ENCODE peak calls at places on chromosome 6, in eight cellular contexts. P is adrenal gland; S is ascending aorta; K is breast epithelium; U is cardiac muscle cell; V is pancreas; O is Peyer's patch; T is CD8-positive, alpha-beta memory T cell. Z is an unnamed sample.
A peak's percentile ranks its signal among the peaks of the same experiment; 100 is the strongest.

GRCh38 chr6:11536795-11537194 is 754 bp upstream of the TMEM170B start:
- DNase-seq in S (no peak), O (peak; percentile 47), U (no peak), T (no peak), K (no peak), P (peak; percentile 38), V (no peak), Z (peak; percentile 10)

GRCh38 chr6:10421508-10422281 is 6.8 kb upstream of the TFAP2A start:
- DNase-seq in V (no peak), U (no peak), K (no peak), S (no peak), O (no peak), T (no peak), P (no peak), Z (no peak)

GRCh38 chr6:42125663-42126062 is 16.8 kb downstream of the C6orf132 start:
- DNase-seq in T (no peak), K (no peak), U (no peak), O (no peak), P (no peak), S (no peak), V (no peak), Z (no peak)

GRCh38 chr6:131167773-131168172 is 32.5 kb downstream of the AKAP7 start:
- DNase-seq in T (no peak), U (peak; percentile 30), P (no peak), O (no peak), K (no peak), S (no peak), V (no peak), Z (no peak)

GRCh38 chr6:80638222-80639055 is 532.0 kb downstream of the BCKDHB start:
- DNase-seq in S (peak; percentile 31), V (peak; percentile 46), P (peak; percentile 60), O (peak; percentile 78), T (peak; percentile 4), K (peak; percentile 63), U (peak; percentile 90), Z (peak; percentile 84)

GRCh38 chr6:107488174-107488874 is 1.6 kb upstream of the SOBP start:
- DNase-seq in V (no peak), U (peak; percentile 11), T (no peak), S (no peak), P (no peak), O (no peak), K (no peak), Z (no peak)

GRCh38 chr6:168133186-168133585 is 54.2 kb upstream of the FRMD1 start:
- DNase-seq in T (no peak), U (peak; percentile 78), O (peak; percentile 43), S (no peak), K (peak; percentile 15), P (no peak), V (no peak), Z (no peak)

GRCh38 chr6:55014321-55015088 is 159.8 kb upstream of the HCRTR2 start:
- DNase-seq in T (no peak), P (no peak), U (no peak), S (no peak), O (no peak), V (no peak), K (no peak), Z (no peak)

GRCh38 chr6:88135578-88136114 is 30.5 kb downstream of the CNR1 start:
- DNase-seq in U (no peak), S (no peak), V (no peak), O (no peak), T (no peak), K (no peak), P (no peak), Z (no peak)

GRCh38 chr6:133590814-133591213 is 298.1 kb upstream of the TCF21 start:
- DNase-seq in P (no peak), O (no peak), K (no peak), V (no peak), T (no peak), S (no peak), U (no peak), Z (no peak)

GRCh38 chr6:27145731-27146455 is 101.6 kb upstream of the PRSS16 start:
- DNase-seq in O (peak; percentile 92), S (peak; percentile 43), K (peak; percentile 86), U (peak; percentile 94), P (peak; percentile 85), T (peak; percentile 70), V (peak; percentile 78), Z (peak; percentile 92)

GRCh38 chr6:56518995-56519767 is 123.5 kb downstream of the DST start:
- DNase-seq in T (no peak), K (no peak), V (no peak), S (no peak), O (no peak), P (no peak), U (no peak), Z (no peak)

GRCh38 chr6:3176562-3177355 is 19.4 kb upstream of the TUBB2A start:
- DNase-seq in K (no peak), P (peak; percentile 66), T (no peak), O (peak; percentile 73), U (peak; percentile 94), V (no peak), S (no peak), Z (no peak)

GRCh38 chr6:108510461-108511319 is 50.0 kb upstream of the FOXO3 start:
- DNase-seq in V (no peak), K (no peak), S (no peak), O (no peak), T (no peak), P (no peak), U (no peak), Z (no peak)

GRCh38 chr6:11969092-11969491 is 43.0 kb upstream of the HIVEP1 start:
- DNase-seq in O (no peak), S (no peak), T (no peak), P (peak; percentile 31), V (no peak), U (peak; percentile 91), K (no peak), Z (no peak)

GRCh38 chr6:116385911-116386310 is 15.2 kb downstream of the DSE start:
- DNase-seq in U (peak; percentile 21), P (no peak), K (no peak), V (no peak), T (no peak), O (no peak), S (no peak), Z (no peak)

GRCh38 chr6:116385462-116385807 is 14.7 kb downstream of the DSE start:
- DNase-seq in O (no peak), P (peak; percentile 34), S (no peak), U (peak; percentile 56), T (no peak), V (no peak), K (no peak), Z (no peak)

GRCh38 chr6:116388924-116389323 is 18.2 kb downstream of the DSE start:
- DNase-seq in S (no peak), V (no peak), P (no peak), U (no peak), O (no peak), T (no peak), K (no peak), Z (no peak)

GRCh38 chr6:116386581-116387299 is 16.0 kb downstream of the DSE start:
- DNase-seq in T (no peak), S (no peak), V (no peak), P (no peak), U (peak; percentile 70), K (no peak), O (no peak), Z (no peak)

GRCh38 chr6:116387374-116387773 is 16.6 kb downstream of the DSE start:
- DNase-seq in P (no peak), U (peak; percentile 68), V (no peak), O (no peak), K (no peak), S (no peak), T (no peak), Z (peak; percentile 25)
- H3K4me1 ChIP-seq in P (peaks cover 14% of the 10 kb centered on the region), U (peaks cover 25% of the 10 kb centered on the region), V (no peaks in the 10 kb centered on the region), O (no peaks in the 10 kb centered on the region), K (no peaks in the 10 kb centered on the region), S (no peaks in the 10 kb centered on the region), T (peaks cover 4% of the 10 kb centered on the region), Z (peaks cover 40% of the 10 kb centered on the region)

GRCh38 chr6:1336246-1336843 is 24.4 kb downstream of the FOXQ1 start:
- DNase-seq in U (peak; percentile 18), T (no peak), P (no peak), V (peak; percentile 56), S (no peak), K (peak; percentile 59), O (peak; percentile 55), Z (peak; percentile 31)

GRCh38 chr6:1329708-1330107 is 17.8 kb downstream of the FOXQ1 start:
- DNase-seq in P (no peak), K (no peak), T (no peak), O (no peak), U (no peak), V (no peak), S (no peak), Z (no peak)

GRCh38 chr6:1337791-1338190 is 25.9 kb downstream of the FOXQ1 start:
- DNase-seq in V (no peak), U (peak; percentile 59), O (no peak), T (no peak), P (no peak), S (no peak), K (no peak), Z (no peak)

GRCh38 chr6:1335367-1336037 is 23.6 kb downstream of the FOXQ1 start:
- DNase-seq in P (no peak), S (no peak), V (peak; percentile 70), O (peak; percentile 66), T (no peak), K (peak; percentile 92), U (peak; percentile 95), Z (no peak)

DNA sequence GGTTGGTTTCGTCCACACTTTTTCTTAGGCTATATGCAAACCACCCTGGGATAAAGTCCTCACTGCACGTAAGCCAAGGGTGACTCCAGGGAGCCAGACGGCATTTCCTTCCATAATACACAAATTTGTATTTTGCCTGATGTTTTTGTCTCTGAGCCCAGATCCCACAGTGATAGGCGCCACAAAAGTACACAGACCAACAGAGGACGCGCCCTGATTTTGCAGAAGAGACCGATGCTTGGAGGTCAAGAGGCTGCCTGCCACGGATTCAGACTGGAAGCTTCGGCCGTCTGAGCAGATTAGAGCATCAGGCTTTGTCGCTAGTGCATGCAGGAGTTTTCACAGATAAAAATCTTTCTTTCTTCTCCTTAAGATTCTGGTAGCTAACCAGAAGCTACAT is 22.8 kb downstream of the FOXQ1 start:
- DNase-seq in T (no peak), V (no peak), U (no peak), P (no peak), S (no peak), O (no peak), K (no peak), Z (no peak)
- H3K4me1 ChIP-seq in T (no peaks in the 10 kb centered on the region), V (peaks cover 7% of the 10 kb centered on the region), U (no peaks in the 10 kb centered on the region), P (no peaks in the 10 kb centered on the region), S (no peaks in the 10 kb centered on the region), O (peaks cover 19% of the 10 kb centered on the region), K (no peaks in the 10 kb centered on the region), Z (no peaks in the 10 kb centered on the region)

DNA sequence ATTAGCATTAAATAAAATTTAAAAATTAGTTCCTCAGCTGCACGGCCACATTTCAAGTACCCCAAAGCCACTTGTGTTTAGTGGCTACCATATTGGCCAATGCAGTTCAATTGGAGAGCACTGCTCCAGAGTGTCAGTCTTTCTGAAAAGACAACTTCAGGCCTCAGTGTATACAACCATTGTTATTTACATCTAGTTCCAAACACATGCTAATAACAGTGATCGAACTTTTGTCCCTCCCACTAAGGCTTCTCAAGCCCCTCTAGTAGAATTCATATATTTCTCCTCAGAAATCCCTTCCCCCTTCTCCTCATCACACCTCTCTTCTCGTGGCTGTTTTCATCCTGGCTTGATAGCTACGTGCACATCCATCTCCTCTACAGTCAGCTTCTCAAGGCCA is 32.9 kb downstream of the HIVEP2 start:
- DNase-seq in S (no peak), U (no peak), T (no peak), P (no peak), K (no peak), O (no peak), V (no peak), Z (no peak)
- H3K4me1 ChIP-seq in S (no peaks in the 10 kb centered on the region), U (no peaks in the 10 kb centered on the region), T (peaks cover 85% of the 10 kb centered on the region), P (no peaks in the 10 kb centered on the region), K (no peaks in the 10 kb centered on the region), O (no peaks in the 10 kb centered on the region), V (no peaks in the 10 kb centered on the region), Z (peaks cover 15% of the 10 kb centered on the region)

GRCh38 chr6:37620519-37620918 is 77.2 kb downstream of the MDGA1 start:
- DNase-seq in V (no peak), T (no peak), P (no peak), O (peak; percentile 82), U (no peak), S (no peak), K (no peak), Z (no peak)
- H3K4me1 ChIP-seq in V (no peaks in the 10 kb centered on the region), T (peaks cover 11% of the 10 kb centered on the region), P (peaks cover 4% of the 10 kb centered on the region), O (peaks cover 11% of the 10 kb centered on the region), U (no peaks in the 10 kb centered on the region), S (no peaks in the 10 kb centered on the region), K (no peaks in the 10 kb centered on the region), Z (no peaks in the 10 kb centered on the region)

Z was measured in MM.1S.